ENCODE peak calls at places on chromosome 18, in ten cellular contexts. D is small intestine; N is stimulated activated naive B cell treated with anti-CD40 and anti-IgM and Interleukin-4, amounts not matched to agents 10 μg/mL and 1 μg/mL and 100 μg/mL, for 72 hours; A is Calu3; Q is GM03348; T is DND-41; I is left colon; E is NCI-H1092; V is effector CD4-positive, alpha-beta T cell; K is activated naive CD8-positive, alpha-beta T cell treated with anti-CD3 and anti-CD28 coated beads for 36 hours. G is an unnamed sample.

GRCh38 chr18:7329036-7329435 is 98.1 kb downstream of the LRRC30 start:
- DNase-seq in D (no peak), N (no peak), A (no peak), Q (no peak), T (no peak), I (no peak), E (no peak), V (no peak), K (no peak), G (no peak)

GRCh38 chr18:41948544-41949110 is 6.4 kb upstream of the PIK3C3 start:
- DNase-seq in D (no peak), N (no peak), A (no peak), Q (no peak), T (no peak), I (no peak), E (no peak), V (no peak), K (no peak), G (no peak)

GRCh38 chr18:23032030-23032582 is 99.0 kb downstream of the RBBP8 start:
- DNase-seq in D (no peak), N (no peak), A (no peak), Q (peak; percentile 85), T (no peak), I (no peak), E (no peak), V (no peak), K (no peak), G (no peak)

GRCh38 chr18:34626404-34627137 is 83.5 kb upstream of the DTNA start:
- DNase-seq in D (no peak), N (no peak), A (no peak), Q (no peak), T (no peak), I (no peak), E (no peak), V (no peak), K (no peak), G (no peak)

GRCh38 chr18:43393174-43393573 is 115.9 kb upstream of the SYT4 start:
- DNase-seq in D (no peak), N (no peak), A (no peak), Q (no peak), T (no peak), I (no peak), E (no peak), V (no peak), K (no peak), G (no peak)

GRCh38 chr18:78765142-78765541 is 214.5 kb upstream of the SALL3 start:
- DNase-seq in D (no peak), N (no peak), A (no peak), Q (no peak), T (no peak), I (no peak), E (no peak), V (no peak), K (no peak), G (no peak)

GRCh38 chr18:41761329-41762028 is 193.6 kb upstream of the PIK3C3 start:
- DNase-seq in D (no peak), N (no peak), A (no peak), Q (peak; percentile 82), T (no peak), I (no peak), E (no peak), V (no peak), K (no peak), G (no peak)

GRCh38 chr18:47397671-47398319 is 146.3 kb upstream of the SKOR2 start:
- DNase-seq in D (peak; percentile 13), N (no peak), A (no peak), Q (no peak), T (peak; percentile 17), I (peak; percentile 16), E (no peak), V (no peak), K (no peak), G (no peak)

GRCh38 chr18:32980896-32981295 is 208.1 kb upstream of the KLHL14 start:
- DNase-seq in D (no peak), N (no peak), A (no peak), Q (no peak), T (no peak), I (no peak), E (no peak), V (no peak), K (no peak), G (no peak)

GRCh38 chr18:23105581-23106219 is 29.6 kb upstream of the CABLES1 start:
- DNase-seq in D (peak; percentile 31), N (no peak), A (peak; percentile 17), Q (no peak), T (no peak), I (peak; percentile 63), E (no peak), V (no peak), K (no peak), G (no peak)

GRCh38 chr18:59054892-59055291 is 84.8 kb upstream of the SEC11C start:
- DNase-seq in D (no peak), N (no peak), A (no peak), Q (peak; percentile 17), T (no peak), I (no peak), E (no peak), V (no peak), K (no peak), G (no peak)

GRCh38 chr18:35045121-35045520 is 3.9 kb downstream of the MAPRE2 start:
- DNase-seq in D (no peak), N (no peak), A (no peak), Q (no peak), T (no peak), I (no peak), E (no peak), V (no peak), K (no peak), G (no peak)

GRCh38 chr18:13392029-13392750 is 173.6 kb downstream of the LDLRAD4 start:
- DNase-seq in D (no peak), N (no peak), A (no peak), Q (no peak), T (no peak), I (no peak), E (no peak), V (no peak), K (no peak), G (no peak)

GRCh38 chr18:11872479-11873136 is 21.4 kb downstream of the CHMP1B start:
- DNase-seq in D (peak; percentile 80), N (no peak), A (peak; percentile 50), Q (peak; percentile 48), T (no peak), I (no peak), E (no peak), V (no peak), K (no peak), G (no peak)

GRCh38 chr18:31093880-31094279 is 8.3 kb downstream of the DSC2 start:
- DNase-seq in D (peak; percentile 35), N (no peak), A (no peak), Q (no peak), T (no peak), I (no peak), E (no peak), V (no peak), K (no peak), G (no peak)

GRCh38 chr18:13070460-13070859 is 79.3 kb downstream of the CEP192 start:
- DNase-seq in D (no peak), N (no peak), A (no peak), Q (peak; percentile 7), T (no peak), I (no peak), E (no peak), V (no peak), K (no peak), G (no peak)

GRCh38 chr18:32771169-32771751 is 1.6 kb downstream of the KLHL14 start:
- DNase-seq in D (peak; percentile 7), N (no peak), A (peak; percentile 10), Q (peak; percentile 22), T (no peak), I (peak; percentile 17), E (peak; percentile 38), V (no peak), K (no peak), G (peak; percentile 68)

GRCh38 chr18:62928316-62928715 is 213.0 kb downstream of the PHLPP1 start:
- DNase-seq in D (no peak), N (no peak), A (no peak), Q (no peak), T (no peak), I (no peak), E (no peak), V (no peak), K (no peak), G (no peak)

GRCh38 chr18:47644896-47645295 is 285.6 kb downstream of the SMAD2 start:
- DNase-seq in D (no peak), N (no peak), A (no peak), Q (no peak), T (no peak), I (no peak), E (no peak), V (no peak), K (no peak), G (no peak)

GRCh38 chr18:44887227-44887631 is 206.5 kb downstream of the SETBP1 start:
- DNase-seq in D (peak; percentile 90), N (peak; percentile 80), A (peak; percentile 60), Q (peak; percentile 55), T (no peak), I (peak; percentile 29), E (no peak), V (no peak), K (peak; percentile 66), G (peak; percentile 70)

GRCh38 chr18:43486462-43486861 is 209.2 kb upstream of the SYT4 start:
- DNase-seq in D (no peak), N (no peak), A (no peak), Q (no peak), T (peak; percentile 43), I (no peak), E (no peak), V (no peak), K (no peak), G (no peak)

GRCh38 chr18:23619388-23619873 is 33.1 kb upstream of the NPC1 start:
- DNase-seq in D (no peak), N (peak; percentile 14), A (no peak), Q (peak; percentile 48), T (no peak), I (peak; percentile 38), E (no peak), V (no peak), K (peak; percentile 17), G (no peak)

GRCh38 chr18:36095936-36096519 is 28.7 kb upstream of the RPRD1A start:
- DNase-seq in D (peak; percentile 53), N (no peak), A (peak; percentile 5), Q (peak; percentile 66), T (no peak), I (no peak), E (peak; percentile 22), V (no peak), K (no peak), G (no peak)

GRCh38 chr18:47747260-47747795 is 183.1 kb downstream of the SMAD2 start:
- DNase-seq in D (no peak), N (no peak), A (no peak), Q (peak; percentile 6), T (no peak), I (no peak), E (no peak), V (no peak), K (no peak), G (no peak)

GRCh38 chr18:9337875-9338274 is 3.3 kb downstream of the TWSG1 start:
- DNase-seq in D (no peak), N (no peak), A (no peak), Q (no peak), T (no peak), I (no peak), E (no peak), V (no peak), K (no peak), G (no peak)

GRCh38 chr18:79705272-79705671 is 25.7 kb downstream of the CTDP1 start:
- DNase-seq in D (no peak), N (no peak), A (no peak), Q (no peak), T (no peak), I (no peak), E (no peak), V (no peak), K (no peak), G (no peak)

GRCh38 chr18:39842042-39842791 is 2112.8 kb upstream of the PIK3C3 start:
- DNase-seq in D (no peak), N (no peak), A (no peak), Q (no peak), T (no peak), I (no peak), E (no peak), V (no peak), K (no peak), G (no peak)

GRCh38 chr18:32048507-32049091 is 30.0 kb downstream of the RNF125 start:
- DNase-seq in D (peak; percentile 91), N (no peak), A (no peak), Q (peak; percentile 75), T (no peak), I (peak; percentile 60), E (no peak), V (no peak), K (no peak), G (peak; percentile 29)